ENCODE peak calls at places on chromosomes 11 and 22, in four cellular contexts. One of them, this sample, is unnamed. For H3K4me1, the result is how much of the 10 kb centered on the place peaks cover.

GRCh38 chr22:47439643-47440265 is 677.3 kb downstream of the TBC1D22A start:
- DNase-seq in suprapubic skin: no peak
- DNase-seq in ovary: no peak
- DNase-seq in tibial nerve: no peak
- DNase-seq in this sample: peak

GRCh38 chr11:105368711-105369110 is 229.1 kb upstream of the CARD18 start:
- DNase-seq in suprapubic skin: no peak
- DNase-seq in ovary: no peak
- DNase-seq in tibial nerve: no peak
- DNase-seq in this sample: no peak

GRCh38 chr22:44276706-44277403 is 35.9 kb downstream of the SHISAL1 start:
- DNase-seq in tibial nerve: no peak
- DNase-seq in ovary: no peak
- DNase-seq in suprapubic skin: no peak
- DNase-seq in this sample: no peak

GRCh38 chr11:64298966-64299846 is 952 bp upstream of the CATSPERZ start:
- DNase-seq in tibial nerve: peak
- DNase-seq in ovary: peak
- DNase-seq in suprapubic skin: no peak
- DNase-seq in this sample: peak

GRCh38 chr11:78223320-78223954 is 34.7 kb downstream of the USP35 start:
- DNase-seq in ovary: peak
- DNase-seq in tibial nerve: no peak
- DNase-seq in suprapubic skin: no peak
- DNase-seq in this sample: no peak

GRCh38 chr11:19919050-19919561 is 206.5 kb downstream of the NAV2 start:
- DNase-seq in tibial nerve: no peak
- DNase-seq in ovary: no peak
- DNase-seq in suprapubic skin: no peak
- DNase-seq in this sample: peak

GRCh38 chr22:25069758-25070461 is 117.4 kb downstream of the KIAA1671 start:
- DNase-seq in ovary: peak
- DNase-seq in tibial nerve: no peak
- DNase-seq in suprapubic skin: no peak
- DNase-seq in this sample: no peak

GRCh38 chr11:31110825-31111224 is 258.7 kb downstream of the DCDC1 start:
- DNase-seq in suprapubic skin: no peak
- DNase-seq in tibial nerve: no peak
- DNase-seq in ovary: no peak
- DNase-seq in this sample: no peak

GRCh38 chr11:114258696-114259095 is 37.5 kb upstream of the NNMT start:
- DNase-seq in ovary: no peak
- DNase-seq in suprapubic skin: no peak
- DNase-seq in tibial nerve: no peak
- DNase-seq in this sample: peak

GRCh38 chr22:46090631-46091201 is 59.6 kb upstream of the PPARA start:
- DNase-seq in tibial nerve: no peak
- DNase-seq in ovary: no peak
- DNase-seq in suprapubic skin: no peak
- DNase-seq in this sample: peak

GRCh38 chr22:29117799-29118477 is 45.1 kb downstream of the KREMEN1 start:
- DNase-seq in suprapubic skin: no peak
- DNase-seq in tibial nerve: no peak
- DNase-seq in ovary: no peak
- DNase-seq in this sample: no peak

GRCh38 chr11:119470316-119471266 is 47.6 kb upstream of the THY1 start:
- DNase-seq in ovary: no peak
- DNase-seq in tibial nerve: no peak
- DNase-seq in suprapubic skin: no peak
- DNase-seq in this sample: no peak

GRCh38 chr11:2135648-2136201 is 3.5 kb downstream of the IGF2 start:
- DNase-seq in ovary: no peak
- DNase-seq in suprapubic skin: no peak
- DNase-seq in tibial nerve: no peak
- DNase-seq in this sample: no peak

GRCh38 chr11:124902616-124903015 is 5.0 kb upstream of the ROBO4 start:
- DNase-seq in ovary: no peak
- DNase-seq in tibial nerve: no peak
- DNase-seq in suprapubic skin: no peak
- DNase-seq in this sample: no peak

GRCh38 chr11:121486054-121486453 is 33.3 kb upstream of the SORL1-AS1 start:
- DNase-seq in suprapubic skin: no peak
- DNase-seq in tibial nerve: no peak
- DNase-seq in ovary: no peak
- DNase-seq in this sample: no peak

GRCh38 chr11:120400564-120401364 is 64.6 kb downstream of the ARHGEF12 start:
- DNase-seq in ovary: no peak
- DNase-seq in tibial nerve: peak
- DNase-seq in suprapubic skin: no peak
- DNase-seq in this sample: no peak

GRCh38 chr22:46079861-46080821 is 70.2 kb upstream of the PPARA start:
- DNase-seq in tibial nerve: peak
- DNase-seq in suprapubic skin: peak
- DNase-seq in ovary: peak
- DNase-seq in this sample: peak

GRCh38 chr22:17281026-17281809 is 62.0 kb upstream of the ADA2 start:
- DNase-seq in tibial nerve: no peak
- DNase-seq in ovary: no peak
- DNase-seq in suprapubic skin: no peak
- DNase-seq in this sample: peak

GRCh38 chr11:14934641-14935351 is 37.4 kb downstream of the CALCA start:
- DNase-seq in suprapubic skin: no peak
- DNase-seq in ovary: no peak
- DNase-seq in tibial nerve: no peak
- DNase-seq in this sample: no peak

GRCh38 chr11:67649634-67650540 is 643 bp downstream of the ACY3 start:
- DNase-seq in ovary: no peak
- DNase-seq in suprapubic skin: no peak
- DNase-seq in tibial nerve: no peak
- DNase-seq in this sample: peak

GRCh38 chr11:68099474-68100405 is 21.4 kb downstream of the CHKA start:
- DNase-seq in suprapubic skin: no peak
- DNase-seq in tibial nerve: no peak
- DNase-seq in ovary: peak
- DNase-seq in this sample: no peak

GRCh38 chr11:69317401-69318092 is 23.6 kb downstream of the MYEOV start:
- DNase-seq in suprapubic skin: no peak
- DNase-seq in tibial nerve: no peak
- DNase-seq in ovary: no peak
- DNase-seq in this sample: peak

GRCh38 chr11:119730789-119731386 is 1.9 kb upstream of the NECTIN1 start:
- DNase-seq in ovary: no peak
- DNase-seq in suprapubic skin: no peak
- DNase-seq in tibial nerve: no peak
- DNase-seq in this sample: no peak

GRCh38 chr11:76807206-76807875 is 24.2 kb downstream of the TSKU start:
- DNase-seq in ovary: peak
- DNase-seq in tibial nerve: peak
- DNase-seq in suprapubic skin: peak
- DNase-seq in this sample: peak

GRCh38 chr22:48391171-48391711 is 1436.4 kb downstream of the BRD1 start:
- DNase-seq in tibial nerve: no peak
- DNase-seq in suprapubic skin: peak
- DNase-seq in ovary: no peak
- DNase-seq in this sample: peak

GRCh38 chr11:132095230-132096165 is 725.1 kb downstream of the NTM start:
- DNase-seq in tibial nerve: no peak
- DNase-seq in ovary: no peak
- DNase-seq in suprapubic skin: no peak
- DNase-seq in this sample: no peak

GRCh38 chr22:20111045-20111688 is 4.7 kb upstream of the RANBP1 start:
- DNase-seq in suprapubic skin: no peak
- DNase-seq in tibial nerve: no peak
- DNase-seq in ovary: no peak
- DNase-seq in this sample: no peak

GRCh38 chr11:57416436-57416835 is 10.5 kb downstream of the SLC43A3 start:
- DNase-seq in suprapubic skin: no peak
- DNase-seq in ovary: no peak
- DNase-seq in tibial nerve: no peak
- DNase-seq in this sample: no peak

GRCh38 chr11:19642185-19642591 is 70.4 kb upstream of the NAV2 start:
- DNase-seq in suprapubic skin: no peak
- DNase-seq in ovary: no peak
- DNase-seq in tibial nerve: no peak
- DNase-seq in this sample: no peak

GRCh38 chr11:69447786-69448185 is 33.7 kb upstream of the LINC01488 start:
- DNase-seq in ovary: no peak
- DNase-seq in tibial nerve: no peak
- DNase-seq in suprapubic skin: no peak
- DNase-seq in this sample: no peak

GRCh38 chr22:42214625-42215415 is 55.6 kb downstream of the TCF20 start:
- DNase-seq in ovary: no peak
- DNase-seq in tibial nerve: no peak
- DNase-seq in suprapubic skin: no peak
- DNase-seq in this sample: no peak

DNA sequence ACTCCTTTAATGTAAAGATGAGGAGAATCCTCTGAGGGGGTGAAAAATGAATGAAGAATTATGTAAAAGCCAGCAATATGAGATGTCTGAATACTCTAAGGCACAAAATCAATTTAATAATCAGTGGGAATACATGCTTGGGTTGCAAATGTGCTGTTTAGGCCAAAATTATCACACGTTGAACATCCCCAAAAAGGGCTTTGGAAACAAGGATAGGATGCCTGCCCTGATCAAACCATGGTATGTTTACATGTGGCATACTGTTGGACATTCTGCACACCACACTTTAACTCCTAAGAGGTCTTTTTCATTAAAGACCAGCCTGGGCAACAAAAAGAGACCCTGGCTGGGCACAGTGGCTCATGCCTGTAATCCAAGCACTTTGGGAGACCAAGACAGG is 26.3 kb downstream of the F2 start:
- DNase-seq in suprapubic skin: no peak
- DNase-seq in ovary: no peak
- DNase-seq in tibial nerve: no peak
- DNase-seq in this sample: no peak
- TF ChIP-seq POLR2A in suprapubic skin: no peak
- TF ChIP-seq POLR2A in ovary: no peak
- TF ChIP-seq POLR2A in tibial nerve: no peak
- TF ChIP-seq POLR2A in this sample: no peak

DNA sequence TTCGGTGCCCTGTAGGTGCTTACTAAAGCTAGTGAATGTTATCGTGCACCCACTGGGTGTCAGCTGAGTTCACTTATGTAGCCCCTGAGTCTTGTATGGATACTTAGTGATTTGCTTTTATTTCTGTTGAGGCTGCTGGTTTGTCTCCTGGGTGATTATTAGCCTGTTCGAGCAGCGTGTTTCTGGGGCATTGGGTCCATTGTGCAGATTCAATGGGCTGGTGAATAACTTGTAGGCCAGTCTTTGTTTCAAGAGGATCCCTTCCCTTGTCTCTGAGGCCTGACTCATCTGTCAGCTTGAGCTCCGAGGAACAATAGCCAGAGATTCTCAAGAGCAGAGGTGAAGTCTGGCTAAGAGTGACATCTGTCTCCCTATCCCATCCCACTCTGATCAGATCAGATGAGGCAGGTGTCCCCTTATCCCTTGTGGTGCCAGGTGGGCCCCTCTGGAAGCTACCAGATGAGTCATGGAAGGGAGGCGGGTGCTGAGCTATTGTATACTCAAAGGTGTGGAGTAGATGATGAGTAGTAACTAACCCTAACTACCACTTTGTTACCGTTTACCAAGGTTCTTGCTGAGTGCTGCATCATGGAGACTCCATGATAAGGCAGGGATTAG is 3.7 kb downstream of the MIAT start:
- DNase-seq in suprapubic skin: no peak
- DNase-seq in tibial nerve: no peak
- DNase-seq in ovary: no peak
- DNase-seq in this sample: no peak
- H3K4me1 ChIP-seq in suprapubic skin: under half
- H3K4me1 ChIP-seq in tibial nerve: under half
- H3K4me1 ChIP-seq in ovary: under half
- H3K4me1 ChIP-seq in this sample: under half

DNA sequence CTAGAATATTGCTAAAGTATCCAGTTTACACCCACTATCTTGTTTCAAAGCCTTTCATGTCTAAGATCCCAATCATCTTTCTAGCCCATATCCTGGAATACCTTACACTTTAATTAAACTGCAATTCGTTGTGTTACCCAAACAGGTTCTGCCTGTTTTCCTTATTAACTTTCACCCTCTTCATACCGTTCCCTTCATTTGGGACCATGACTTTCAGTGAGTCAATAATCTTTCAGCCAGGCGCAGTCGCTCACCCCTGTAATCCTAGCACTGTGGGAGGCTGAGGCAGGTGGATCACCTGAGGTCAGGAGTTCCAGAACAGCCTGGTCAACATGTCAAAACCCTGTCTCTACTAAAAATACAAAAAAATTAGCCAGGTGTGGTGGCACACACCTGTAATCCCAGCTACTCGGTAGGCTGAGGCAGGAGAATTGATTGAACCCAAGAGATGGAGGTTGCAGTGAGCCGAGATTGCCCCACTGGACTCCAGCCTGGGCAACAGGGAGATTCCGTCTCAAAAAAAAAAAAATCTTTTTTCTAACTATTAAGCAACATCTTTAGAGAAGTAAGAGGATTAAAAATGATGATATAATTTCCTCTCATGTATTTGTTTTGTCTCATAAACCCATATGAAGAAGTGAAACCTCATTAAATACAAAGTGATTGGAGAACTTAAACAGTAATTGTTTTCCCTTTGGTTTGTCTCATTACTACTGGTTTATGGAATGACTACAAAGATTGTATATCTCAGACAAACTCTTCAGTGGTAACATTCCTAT is 20.7 kb downstream of the DMC1 start:
- DNase-seq in ovary: no peak
- DNase-seq in suprapubic skin: no peak
- DNase-seq in tibial nerve: no peak
- DNase-seq in this sample: no peak
- TF ChIP-seq POLR2A in ovary: no peak
- TF ChIP-seq POLR2A in suprapubic skin: no peak
- TF ChIP-seq POLR2A in tibial nerve: no peak
- TF ChIP-seq POLR2A in this sample: no peak

DNA sequence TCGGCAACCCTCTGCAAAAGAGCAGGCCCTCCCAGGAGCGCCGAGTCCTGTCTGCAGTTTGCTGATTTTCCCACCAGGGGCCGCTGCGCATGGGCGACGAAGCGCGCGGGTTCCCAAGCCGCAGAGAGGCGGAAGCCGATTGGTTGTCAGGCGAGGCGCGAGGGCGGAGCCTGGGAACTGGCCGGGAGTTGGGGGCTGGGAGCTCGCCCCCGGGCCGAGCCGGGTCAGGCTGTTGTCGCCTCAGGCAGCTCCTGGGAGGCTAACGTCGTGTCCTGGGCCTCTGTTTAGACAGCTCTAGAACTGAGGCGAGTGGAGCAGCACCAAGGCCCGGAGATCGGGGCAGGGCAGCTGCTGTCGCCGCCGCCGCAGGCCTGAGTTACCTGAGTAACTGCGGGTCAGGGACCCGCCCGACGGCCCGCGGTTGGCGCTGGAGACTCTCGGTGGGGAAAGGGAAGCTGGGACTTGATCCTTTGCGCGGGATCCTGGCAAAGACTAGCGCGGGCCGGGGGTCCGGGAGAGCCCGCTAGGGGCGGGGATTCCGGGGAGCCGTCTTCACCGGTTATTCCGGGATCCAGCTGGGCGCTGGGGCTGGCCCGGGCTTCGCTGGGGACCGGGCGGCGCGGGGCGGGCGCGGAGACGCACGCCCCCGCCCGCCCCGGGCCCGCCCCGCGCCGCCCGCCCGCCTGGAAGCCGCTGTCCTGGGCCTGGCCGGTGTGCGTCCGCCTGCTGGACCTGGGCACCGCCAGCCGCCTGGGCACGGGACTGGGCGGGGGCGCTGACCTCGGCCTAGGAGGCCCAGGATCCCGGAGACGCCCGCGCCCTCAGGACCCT is at the start of gene STIM1:
- DNase-seq in suprapubic skin: peak
- DNase-seq in tibial nerve: peak
- DNase-seq in ovary: peak
- DNase-seq in this sample: peak
- H3K4me1 ChIP-seq in suprapubic skin: half or more
- H3K4me1 ChIP-seq in tibial nerve: under half
- H3K4me1 ChIP-seq in ovary: under half
- H3K4me1 ChIP-seq in this sample: under half

This sample was measured in sigmoid colon.